ENCODE peak calls at places on chromosome 5, in five cellular contexts. One of them, this sample, is unnamed.

GRCh38 chr5:143752165-143752564 is 59.8 kb upstream of the HMHB1 start:
- ATAC-seq in stimulated activated naive B cell treated with anti-CD40 and anti-IgM and Interleukin-4, amounts not matched to agents 10 μg/mL and 1 μg/mL and 100 μg/mL, for 72 hours: no peak
- ATAC-seq in K562: no peak
- ATAC-seq in activated CD8-positive, alpha-beta T cell treated with anti-CD3 and anti-CD28 coated beads for 36 hours: no peak
- ATAC-seq in sciatic nerve: peak
- ATAC-seq in this sample: no peak

GRCh38 chr5:39433123-39433522 is 8.3 kb upstream of the DAB2 start:
- ATAC-seq in stimulated activated naive B cell treated with anti-CD40 and anti-IgM and Interleukin-4, amounts not matched to agents 10 μg/mL and 1 μg/mL and 100 μg/mL, for 72 hours: no peak
- ATAC-seq in K562: no peak
- ATAC-seq in activated CD8-positive, alpha-beta T cell treated with anti-CD3 and anti-CD28 coated beads for 36 hours: no peak
- ATAC-seq in sciatic nerve: no peak
- ATAC-seq in this sample: no peak

GRCh38 chr5:159097461-159098284 is 2.0 kb downstream of the EBF1 start:
- ATAC-seq in stimulated activated naive B cell treated with anti-CD40 and anti-IgM and Interleukin-4, amounts not matched to agents 10 μg/mL and 1 μg/mL and 100 μg/mL, for 72 hours: peak
- ATAC-seq in K562: no peak
- ATAC-seq in activated CD8-positive, alpha-beta T cell treated with anti-CD3 and anti-CD28 coated beads for 36 hours: no peak
- ATAC-seq in sciatic nerve: no peak
- ATAC-seq in this sample: no peak

GRCh38 chr5:180670157-180670556 is 20.8 kb upstream of the FLT4 start:
- ATAC-seq in stimulated activated naive B cell treated with anti-CD40 and anti-IgM and Interleukin-4, amounts not matched to agents 10 μg/mL and 1 μg/mL and 100 μg/mL, for 72 hours: peak
- ATAC-seq in K562: no peak
- ATAC-seq in activated CD8-positive, alpha-beta T cell treated with anti-CD3 and anti-CD28 coated beads for 36 hours: no peak
- ATAC-seq in sciatic nerve: no peak
- ATAC-seq in this sample: no peak

GRCh38 chr5:169020102-169020501 is 280.8 kb downstream of the SLIT3 start:
- ATAC-seq in stimulated activated naive B cell treated with anti-CD40 and anti-IgM and Interleukin-4, amounts not matched to agents 10 μg/mL and 1 μg/mL and 100 μg/mL, for 72 hours: no peak
- ATAC-seq in K562: peak
- ATAC-seq in activated CD8-positive, alpha-beta T cell treated with anti-CD3 and anti-CD28 coated beads for 36 hours: no peak
- ATAC-seq in sciatic nerve: no peak
- ATAC-seq in this sample: no peak

GRCh38 chr5:61280766-61281427 is 51.2 kb upstream of the ZSWIM6 start:
- ATAC-seq in stimulated activated naive B cell treated with anti-CD40 and anti-IgM and Interleukin-4, amounts not matched to agents 10 μg/mL and 1 μg/mL and 100 μg/mL, for 72 hours: no peak
- ATAC-seq in K562: no peak
- ATAC-seq in activated CD8-positive, alpha-beta T cell treated with anti-CD3 and anti-CD28 coated beads for 36 hours: peak
- ATAC-seq in sciatic nerve: no peak
- ATAC-seq in this sample: peak

GRCh38 chr5:53084856-53085255 is 24.7 kb downstream of the MOCS2 start:
- ATAC-seq in stimulated activated naive B cell treated with anti-CD40 and anti-IgM and Interleukin-4, amounts not matched to agents 10 μg/mL and 1 μg/mL and 100 μg/mL, for 72 hours: no peak
- ATAC-seq in K562: no peak
- ATAC-seq in activated CD8-positive, alpha-beta T cell treated with anti-CD3 and anti-CD28 coated beads for 36 hours: no peak
- ATAC-seq in sciatic nerve: no peak
- ATAC-seq in this sample: no peak

GRCh38 chr5:58628626-58629025 is 45.8 kb downstream of the RAB3C start:
- ATAC-seq in stimulated activated naive B cell treated with anti-CD40 and anti-IgM and Interleukin-4, amounts not matched to agents 10 μg/mL and 1 μg/mL and 100 μg/mL, for 72 hours: no peak
- ATAC-seq in K562: no peak
- ATAC-seq in activated CD8-positive, alpha-beta T cell treated with anti-CD3 and anti-CD28 coated beads for 36 hours: no peak
- ATAC-seq in sciatic nerve: no peak
- ATAC-seq in this sample: no peak

GRCh38 chr5:108629779-108630178 is 117.9 kb upstream of the FER start:
- ATAC-seq in stimulated activated naive B cell treated with anti-CD40 and anti-IgM and Interleukin-4, amounts not matched to agents 10 μg/mL and 1 μg/mL and 100 μg/mL, for 72 hours: no peak
- ATAC-seq in K562: no peak
- ATAC-seq in activated CD8-positive, alpha-beta T cell treated with anti-CD3 and anti-CD28 coated beads for 36 hours: no peak
- ATAC-seq in sciatic nerve: no peak
- ATAC-seq in this sample: no peak

GRCh38 chr5:89342106-89342876 is 459.3 kb upstream of the MEF2C start:
- ATAC-seq in stimulated activated naive B cell treated with anti-CD40 and anti-IgM and Interleukin-4, amounts not matched to agents 10 μg/mL and 1 μg/mL and 100 μg/mL, for 72 hours: peak
- ATAC-seq in K562: no peak
- ATAC-seq in activated CD8-positive, alpha-beta T cell treated with anti-CD3 and anti-CD28 coated beads for 36 hours: no peak
- ATAC-seq in sciatic nerve: peak
- ATAC-seq in this sample: no peak

This sample was measured in activated T-helper 17 cell treated with anti-CD3 and anti-CD28 coated beads, Interleukin-2, amount 50 U/mL, for 72 hours.